ENCODE peak calls at places on chromosomes 3 and 15, in eight cellular contexts. One of them, this sample, is unnamed.

GRCh38 chr15:53225786-53226185 is 435.6 kb upstream of the ONECUT1 start:
- DNase-seq in Caco-2: no peak
- DNase-seq in NCI-H748 treated with DMSO at 0.1 percent for 48 hours: no peak
- DNase-seq in NCI-H345: no peak
- DNase-seq in activated CD8-positive, alpha-beta memory T cell treated with anti-CD3 and anti-CD28 coated beads for 48 hours: no peak
- DNase-seq in CD8-positive, alpha-beta memory T cell: no peak
- DNase-seq in AG04450: no peak
- DNase-seq in MM.1S: no peak
- DNase-seq in this sample: no peak

GRCh38 chr3:197957775-197958103 is 2.3 kb upstream of the LMLN start:
- DNase-seq in Caco-2: no peak
- DNase-seq in NCI-H748 treated with DMSO at 0.1 percent for 48 hours: no peak
- DNase-seq in NCI-H345: no peak
- DNase-seq in activated CD8-positive, alpha-beta memory T cell treated with anti-CD3 and anti-CD28 coated beads for 48 hours: no peak
- DNase-seq in CD8-positive, alpha-beta memory T cell: no peak
- DNase-seq in AG04450: no peak
- DNase-seq in MM.1S: no peak
- DNase-seq in this sample: no peak

GRCh38 chr3:9553021-9553948 is at the start of gene LHFPL4:
- DNase-seq in Caco-2: no peak
- DNase-seq in NCI-H748 treated with DMSO at 0.1 percent for 48 hours: no peak
- DNase-seq in NCI-H345: peak
- DNase-seq in activated CD8-positive, alpha-beta memory T cell treated with anti-CD3 and anti-CD28 coated beads for 48 hours: no peak
- DNase-seq in CD8-positive, alpha-beta memory T cell: no peak
- DNase-seq in AG04450: no peak
- DNase-seq in MM.1S: no peak
- DNase-seq in this sample: no peak

GRCh38 chr15:75508741-75509532 is 57.4 kb upstream of the SIN3A start:
- DNase-seq in Caco-2: no peak
- DNase-seq in NCI-H748 treated with DMSO at 0.1 percent for 48 hours: no peak
- DNase-seq in NCI-H345: peak
- DNase-seq in activated CD8-positive, alpha-beta memory T cell treated with anti-CD3 and anti-CD28 coated beads for 48 hours: no peak
- DNase-seq in CD8-positive, alpha-beta memory T cell: peak
- DNase-seq in AG04450: peak
- DNase-seq in MM.1S: peak
- DNase-seq in this sample: peak

GRCh38 chr3:134067311-134068161 is 37.8 kb upstream of the SLCO2A1 start:
- DNase-seq in Caco-2: no peak
- DNase-seq in NCI-H748 treated with DMSO at 0.1 percent for 48 hours: no peak
- DNase-seq in NCI-H345: no peak
- DNase-seq in activated CD8-positive, alpha-beta memory T cell treated with anti-CD3 and anti-CD28 coated beads for 48 hours: no peak
- DNase-seq in CD8-positive, alpha-beta memory T cell: no peak
- DNase-seq in AG04450: no peak
- DNase-seq in MM.1S: no peak
- DNase-seq in this sample: no peak

GRCh38 chr3:104669083-104669482 is 697.6 kb upstream of the ALCAM start:
- DNase-seq in Caco-2: no peak
- DNase-seq in NCI-H748 treated with DMSO at 0.1 percent for 48 hours: no peak
- DNase-seq in NCI-H345: no peak
- DNase-seq in activated CD8-positive, alpha-beta memory T cell treated with anti-CD3 and anti-CD28 coated beads for 48 hours: no peak
- DNase-seq in CD8-positive, alpha-beta memory T cell: no peak
- DNase-seq in AG04450: no peak
- DNase-seq in MM.1S: no peak
- DNase-seq in this sample: no peak

GRCh38 chr15:67321352-67321751 is 66.8 kb downstream of the IQCH start:
- DNase-seq in Caco-2: no peak
- DNase-seq in NCI-H748 treated with DMSO at 0.1 percent for 48 hours: no peak
- DNase-seq in NCI-H345: no peak
- DNase-seq in activated CD8-positive, alpha-beta memory T cell treated with anti-CD3 and anti-CD28 coated beads for 48 hours: no peak
- DNase-seq in CD8-positive, alpha-beta memory T cell: no peak
- DNase-seq in AG04450: no peak
- DNase-seq in MM.1S: no peak
- DNase-seq in this sample: no peak

GRCh38 chr3:188826574-188826973 is 345.2 kb upstream of the TPRG1 start:
- DNase-seq in Caco-2: no peak
- DNase-seq in NCI-H748 treated with DMSO at 0.1 percent for 48 hours: no peak
- DNase-seq in NCI-H345: no peak
- DNase-seq in activated CD8-positive, alpha-beta memory T cell treated with anti-CD3 and anti-CD28 coated beads for 48 hours: no peak
- DNase-seq in CD8-positive, alpha-beta memory T cell: no peak
- DNase-seq in AG04450: no peak
- DNase-seq in MM.1S: no peak
- DNase-seq in this sample: no peak

GRCh38 chr15:46277994-46278885 is 643.4 kb downstream of the SQOR start:
- DNase-seq in Caco-2: no peak
- DNase-seq in NCI-H748 treated with DMSO at 0.1 percent for 48 hours: peak
- DNase-seq in NCI-H345: peak
- DNase-seq in activated CD8-positive, alpha-beta memory T cell treated with anti-CD3 and anti-CD28 coated beads for 48 hours: no peak
- DNase-seq in CD8-positive, alpha-beta memory T cell: no peak
- DNase-seq in AG04450: no peak
- DNase-seq in MM.1S: no peak
- DNase-seq in this sample: no peak

GRCh38 chr15:77421370-77421700 is 647 bp downstream of the HMG20A start:
- DNase-seq in Caco-2: no peak
- DNase-seq in NCI-H748 treated with DMSO at 0.1 percent for 48 hours: no peak
- DNase-seq in NCI-H345: no peak
- DNase-seq in activated CD8-positive, alpha-beta memory T cell treated with anti-CD3 and anti-CD28 coated beads for 48 hours: no peak
- DNase-seq in CD8-positive, alpha-beta memory T cell: peak
- DNase-seq in AG04450: no peak
- DNase-seq in MM.1S: peak
- DNase-seq in this sample: no peak

GRCh38 chr3:32077260-32078084 is 28.9 kb upstream of the GPD1L start:
- DNase-seq in Caco-2: peak
- DNase-seq in NCI-H748 treated with DMSO at 0.1 percent for 48 hours: no peak
- DNase-seq in NCI-H345: no peak
- DNase-seq in activated CD8-positive, alpha-beta memory T cell treated with anti-CD3 and anti-CD28 coated beads for 48 hours: no peak
- DNase-seq in CD8-positive, alpha-beta memory T cell: no peak
- DNase-seq in AG04450: no peak
- DNase-seq in MM.1S: no peak
- DNase-seq in this sample: no peak

GRCh38 chr3:89250742-89251141 is 143.3 kb downstream of the EPHA3 start:
- DNase-seq in Caco-2: no peak
- DNase-seq in NCI-H748 treated with DMSO at 0.1 percent for 48 hours: no peak
- DNase-seq in NCI-H345: no peak
- DNase-seq in activated CD8-positive, alpha-beta memory T cell treated with anti-CD3 and anti-CD28 coated beads for 48 hours: no peak
- DNase-seq in CD8-positive, alpha-beta memory T cell: no peak
- DNase-seq in AG04450: no peak
- DNase-seq in MM.1S: no peak
- DNase-seq in this sample: no peak

GRCh38 chr3:71616571-71617021 is 33.1 kb upstream of the FOXP1 start:
- DNase-seq in Caco-2: no peak
- DNase-seq in NCI-H748 treated with DMSO at 0.1 percent for 48 hours: no peak
- DNase-seq in NCI-H345: no peak
- DNase-seq in activated CD8-positive, alpha-beta memory T cell treated with anti-CD3 and anti-CD28 coated beads for 48 hours: no peak
- DNase-seq in CD8-positive, alpha-beta memory T cell: no peak
- DNase-seq in AG04450: no peak
- DNase-seq in MM.1S: no peak
- DNase-seq in this sample: no peak

This sample was measured in NCI-H446.